ENCODE peak calls at places on chromosomes 11 and 22, in five cellular contexts. One of them, this sample, is unnamed.

GRCh38 chr22:45925811-45926351 is 51.1 kb downstream of the WNT7B start:
- DNase-seq in Peyer's patch: no peak
- DNase-seq in coronary artery: no peak
- DNase-seq in cardiac muscle cell: no peak
- DNase-seq in endodermal cell: no peak
- DNase-seq in this sample: no peak

GRCh38 chr11:2257023-2257700 is 13.2 kb downstream of the ASCL2 start:
- DNase-seq in Peyer's patch: no peak
- DNase-seq in coronary artery: no peak
- DNase-seq in cardiac muscle cell: no peak
- DNase-seq in endodermal cell: peak
- DNase-seq in this sample: no peak

GRCh38 chr11:73507086-73507485 is 90.8 kb downstream of the FAM168A start:
- DNase-seq in Peyer's patch: no peak
- DNase-seq in coronary artery: no peak
- DNase-seq in cardiac muscle cell: no peak
- DNase-seq in endodermal cell: no peak
- DNase-seq in this sample: no peak

GRCh38 chr11:128594246-128594645 is 6.9 kb upstream of the ETS1 start:
- DNase-seq in Peyer's patch: no peak
- DNase-seq in coronary artery: no peak
- DNase-seq in cardiac muscle cell: no peak
- DNase-seq in endodermal cell: no peak
- DNase-seq in this sample: no peak

GRCh38 chr11:12377106-12377823 is at the start of gene PARVA:
- DNase-seq in Peyer's patch: no peak
- DNase-seq in coronary artery: peak
- DNase-seq in cardiac muscle cell: peak
- DNase-seq in endodermal cell: peak
- DNase-seq in this sample: peak

GRCh38 chr22:23212061-23213030 is 32.0 kb downstream of the BCR start:
- DNase-seq in Peyer's patch: no peak
- DNase-seq in coronary artery: no peak
- DNase-seq in cardiac muscle cell: peak
- DNase-seq in endodermal cell: no peak
- DNase-seq in this sample: no peak

GRCh38 chr11:48093795-48094642 is 113.7 kb downstream of the PTPRJ start:
- DNase-seq in Peyer's patch: no peak
- DNase-seq in coronary artery: no peak
- DNase-seq in cardiac muscle cell: peak
- DNase-seq in endodermal cell: no peak
- DNase-seq in this sample: peak

GRCh38 chr11:130601141-130601540 is 152.7 kb downstream of the ADAMTS15 start:
- DNase-seq in Peyer's patch: peak
- DNase-seq in coronary artery: peak
- DNase-seq in cardiac muscle cell: peak
- DNase-seq in endodermal cell: peak
- DNase-seq in this sample: peak

GRCh38 chr22:46845281-46846153 is 83.1 kb downstream of the TBC1D22A start:
- DNase-seq in Peyer's patch: no peak
- DNase-seq in coronary artery: peak
- DNase-seq in cardiac muscle cell: no peak
- DNase-seq in endodermal cell: peak
- DNase-seq in this sample: no peak

GRCh38 chr22:35580351-35581022 is 36.6 kb downstream of the MB start:
- DNase-seq in Peyer's patch: no peak
- DNase-seq in coronary artery: no peak
- DNase-seq in cardiac muscle cell: no peak
- DNase-seq in endodermal cell: no peak
- DNase-seq in this sample: no peak

GRCh38 chr11:129992161-129992944 is 10.3 kb downstream of the PRDM10 start:
- DNase-seq in Peyer's patch: peak
- DNase-seq in coronary artery: no peak
- DNase-seq in cardiac muscle cell: peak
- DNase-seq in endodermal cell: peak
- DNase-seq in this sample: peak

GRCh38 chr11:2142300-2142759 is 3.1 kb upstream of the IGF2 start:
- DNase-seq in Peyer's patch: no peak
- DNase-seq in coronary artery: no peak
- DNase-seq in cardiac muscle cell: no peak
- DNase-seq in endodermal cell: no peak
- DNase-seq in this sample: no peak

GRCh38 chr22:19147193-19147780 is 2.8 kb downstream of the GSC2 start:
- DNase-seq in Peyer's patch: no peak
- DNase-seq in coronary artery: no peak
- DNase-seq in cardiac muscle cell: no peak
- DNase-seq in endodermal cell: peak
- DNase-seq in this sample: peak

DNA sequence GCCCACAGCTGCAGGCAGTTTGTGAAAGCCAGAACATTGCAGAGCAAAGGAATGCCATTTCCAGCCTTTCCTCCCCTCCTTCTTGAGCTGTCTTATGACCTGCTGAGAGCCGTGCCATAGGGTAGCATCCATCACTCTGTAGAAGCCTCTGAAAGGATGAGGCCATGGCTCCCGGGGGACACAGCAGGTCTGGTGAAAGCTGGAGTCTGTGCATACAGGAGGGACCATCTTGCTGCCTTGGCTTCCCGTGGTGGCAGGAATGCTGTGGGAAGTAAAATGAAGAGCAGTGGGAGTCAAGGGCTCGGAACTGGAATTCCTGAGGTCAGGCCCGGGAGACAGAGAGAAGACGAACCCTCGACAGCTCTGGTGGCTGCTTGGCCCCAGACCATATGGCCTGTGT is 30.9 kb downstream of the ANO1 start:
- DNase-seq in Peyer's patch: no peak
- DNase-seq in coronary artery: no peak
- DNase-seq in cardiac muscle cell: no peak
- DNase-seq in endodermal cell: peak
- DNase-seq in this sample: no peak
- H3K27ac ChIP-seq in Peyer's patch: no peak
- H3K27ac ChIP-seq in coronary artery: peak
- H3K27ac ChIP-seq in cardiac muscle cell: no peak
- H3K27ac ChIP-seq in endodermal cell: peak
- H3K27ac ChIP-seq in this sample: no peak

GRCh38 chr11:66188580-66188979 is 79.9 kb upstream of the RAB1B start:
- DNase-seq in Peyer's patch: no peak
- DNase-seq in coronary artery: no peak
- DNase-seq in cardiac muscle cell: no peak
- DNase-seq in endodermal cell: no peak
- DNase-seq in this sample: no peak
- H3K27ac ChIP-seq in Peyer's patch: no peak
- H3K27ac ChIP-seq in coronary artery: no peak
- H3K27ac ChIP-seq in cardiac muscle cell: no peak
- H3K27ac ChIP-seq in endodermal cell: no peak
- H3K27ac ChIP-seq in this sample: no peak

GRCh38 chr22:26479792-26480610 is 3.6 kb downstream of the HPS4 start:
- DNase-seq in Peyer's patch: no peak
- DNase-seq in coronary artery: no peak
- DNase-seq in cardiac muscle cell: no peak
- DNase-seq in endodermal cell: no peak
- DNase-seq in this sample: no peak

GRCh38 chr22:26474687-26475086 is 8.9 kb downstream of the HPS4 start:
- DNase-seq in Peyer's patch: no peak
- DNase-seq in coronary artery: no peak
- DNase-seq in cardiac muscle cell: no peak
- DNase-seq in endodermal cell: no peak
- DNase-seq in this sample: no peak

GRCh38 chr22:26477341-26477731 is 6.2 kb downstream of the HPS4 start:
- DNase-seq in Peyer's patch: no peak
- DNase-seq in coronary artery: no peak
- DNase-seq in cardiac muscle cell: no peak
- DNase-seq in endodermal cell: no peak
- DNase-seq in this sample: peak

GRCh38 chr22:26479043-26479791 is 4.4 kb downstream of the HPS4 start:
- DNase-seq in Peyer's patch: no peak
- DNase-seq in coronary artery: no peak
- DNase-seq in cardiac muscle cell: no peak
- DNase-seq in endodermal cell: no peak
- DNase-seq in this sample: peak

DNA sequence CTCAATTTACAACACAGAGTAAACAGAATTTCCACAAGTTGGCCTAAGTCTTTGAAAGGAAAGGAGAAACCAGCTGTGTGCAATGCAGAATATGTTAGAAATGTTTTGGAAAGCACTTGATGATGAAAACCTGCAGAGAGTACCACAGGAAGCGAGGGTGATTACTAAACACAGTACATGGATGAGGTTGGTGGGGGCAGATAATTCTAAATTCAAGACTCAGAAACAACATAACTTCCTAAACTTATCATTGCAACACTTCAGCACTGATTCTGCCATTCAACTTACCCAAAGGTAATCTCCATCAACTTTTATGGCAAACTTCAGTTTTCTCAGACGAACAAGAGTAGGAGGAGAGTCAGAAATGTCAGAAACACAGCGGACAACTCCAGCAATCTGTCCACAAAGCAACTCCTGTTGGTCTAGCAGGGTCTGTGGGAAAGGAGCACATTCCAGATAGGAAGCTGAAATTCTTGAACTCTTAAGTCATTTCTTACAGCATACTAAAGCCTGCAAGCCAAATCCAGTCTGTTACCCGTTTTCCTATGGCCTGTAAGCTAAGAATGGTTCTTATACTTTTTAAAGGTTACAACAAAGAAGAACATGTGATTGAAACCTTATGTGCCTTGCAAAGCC is 6.8 kb downstream of the HPS4 start:
- DNase-seq in Peyer's patch: no peak
- DNase-seq in coronary artery: no peak
- DNase-seq in cardiac muscle cell: no peak
- DNase-seq in endodermal cell: no peak
- DNase-seq in this sample: no peak
- H3K27ac ChIP-seq in Peyer's patch: no peak
- H3K27ac ChIP-seq in coronary artery: no peak
- H3K27ac ChIP-seq in cardiac muscle cell: no peak
- H3K27ac ChIP-seq in endodermal cell: peak
- H3K27ac ChIP-seq in this sample: no peak

DNA sequence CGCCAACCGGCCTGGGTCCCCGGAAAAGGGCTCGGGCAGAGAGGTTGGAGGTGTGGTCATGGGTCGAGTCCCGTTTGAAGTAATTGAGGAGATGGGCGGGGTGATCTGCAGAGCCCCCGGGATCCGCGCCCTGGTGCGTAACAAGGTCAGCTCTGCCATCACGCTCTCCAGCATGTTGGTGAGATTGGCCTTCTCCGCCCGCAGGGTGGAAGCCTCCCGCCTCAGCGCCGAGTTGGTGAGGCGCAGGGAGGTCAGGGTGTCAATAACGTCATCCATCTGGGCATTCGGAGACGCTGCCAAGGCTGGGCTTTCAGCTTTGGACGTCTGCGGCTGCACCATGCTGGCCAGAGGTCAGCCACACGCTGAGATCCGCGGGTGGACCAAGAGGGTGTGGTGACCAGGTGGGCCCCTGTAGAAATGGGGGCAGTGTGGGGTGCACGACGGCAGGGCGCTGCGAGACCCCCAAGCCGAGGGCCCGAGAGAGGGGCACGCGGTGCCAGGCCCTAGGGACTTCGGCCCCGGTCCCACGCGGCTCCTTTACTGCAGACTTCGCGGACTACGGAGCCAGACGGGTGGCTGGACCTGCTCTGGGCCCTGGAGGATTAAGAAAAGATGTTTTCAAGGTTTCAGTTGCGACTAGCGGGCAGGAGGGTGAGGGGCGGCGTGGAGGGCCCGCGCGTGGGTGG is 672 bp downstream of the RTL6 start:
- DNase-seq in Peyer's patch: no peak
- DNase-seq in coronary artery: no peak
- DNase-seq in cardiac muscle cell: no peak
- DNase-seq in endodermal cell: no peak
- DNase-seq in this sample: peak
- H3K27ac ChIP-seq in Peyer's patch: peak
- H3K27ac ChIP-seq in coronary artery: peak
- H3K27ac ChIP-seq in cardiac muscle cell: peak
- H3K27ac ChIP-seq in endodermal cell: peak
- H3K27ac ChIP-seq in this sample: peak

GRCh38 chr11:67435031-67435726 is 2.3 kb downstream of the PTPRCAP start:
- DNase-seq in Peyer's patch: no peak
- DNase-seq in coronary artery: no peak
- DNase-seq in cardiac muscle cell: no peak
- DNase-seq in endodermal cell: no peak
- DNase-seq in this sample: no peak

GRCh38 chr11:67432655-67433349 is 4.5 kb downstream of the RPS6KB2 start:
- DNase-seq in Peyer's patch: no peak
- DNase-seq in coronary artery: no peak
- DNase-seq in cardiac muscle cell: no peak
- DNase-seq in endodermal cell: no peak
- DNase-seq in this sample: no peak

GRCh38 chr11:67433536-67434394 is 3.7 kb downstream of the PTPRCAP start:
- DNase-seq in Peyer's patch: no peak
- DNase-seq in coronary artery: no peak
- DNase-seq in cardiac muscle cell: no peak
- DNase-seq in endodermal cell: no peak
- DNase-seq in this sample: no peak

GRCh38 chr11:67435727-67436458 is 1.6 kb downstream of the PTPRCAP start:
- DNase-seq in Peyer's patch: no peak
- DNase-seq in coronary artery: no peak
- DNase-seq in cardiac muscle cell: no peak
- DNase-seq in endodermal cell: no peak
- DNase-seq in this sample: no peak

GRCh38 chr11:67434395-67434881 is 3.0 kb downstream of the PTPRCAP start:
- DNase-seq in Peyer's patch: no peak
- DNase-seq in coronary artery: no peak
- DNase-seq in cardiac muscle cell: no peak
- DNase-seq in endodermal cell: no peak
- DNase-seq in this sample: no peak
- H3K27ac ChIP-seq in Peyer's patch: peak
- H3K27ac ChIP-seq in coronary artery: no peak
- H3K27ac ChIP-seq in cardiac muscle cell: no peak
- H3K27ac ChIP-seq in endodermal cell: no peak
- H3K27ac ChIP-seq in this sample: no peak

GRCh38 chr11:10659339-10660216 is 34.0 kb downstream of the IRAG1 start:
- DNase-seq in Peyer's patch: no peak
- DNase-seq in coronary artery: peak
- DNase-seq in cardiac muscle cell: no peak
- DNase-seq in endodermal cell: no peak
- DNase-seq in this sample: no peak
- H3K27ac ChIP-seq in Peyer's patch: peak
- H3K27ac ChIP-seq in coronary artery: peak
- H3K27ac ChIP-seq in cardiac muscle cell: peak
- H3K27ac ChIP-seq in endodermal cell: no peak
- H3K27ac ChIP-seq in this sample: no peak